ENCODE peak calls at places on chromosome 10, in seven cellular contexts. N is PC-9; V is mesendoderm; W is psoas muscle; C is brain microvascular endothelial cell; I is CD4-positive, alpha-beta T cell; H is pancreas. Z is an unnamed sample. For H3K27me3, the result is how much of the 10 kb centered on the place peaks cover.

GRCh38 chr10:70575874-70576802 is 26.4 kb downstream of the PRF1 start:
- DNase-seq in N (peak), V (peak), W (peak), C (peak), I (no peak), H (peak), Z (peak)

GRCh38 chr10:111128331-111129167 is 51.7 kb downstream of the ADRA2A start:
- DNase-seq in N (no peak), V (peak), W (peak), C (peak), I (no peak), H (peak), Z (no peak)

GRCh38 chr10:118148245-118148644 is 101.5 kb upstream of the RAB11FIP2 start:
- DNase-seq in N (no peak), V (no peak), W (no peak), C (no peak), I (no peak), H (no peak), Z (no peak)

GRCh38 chr10:63634488-63635090 is 113.4 kb downstream of the REEP3 start:
- DNase-seq in N (no peak), V (no peak), W (no peak), C (no peak), I (no peak), H (no peak), Z (no peak)

GRCh38 chr10:92756233-92757065 is 66.7 kb downstream of the HHEX start:
- DNase-seq in N (no peak), V (peak), W (no peak), C (no peak), I (no peak), H (no peak), Z (no peak)

GRCh38 chr10:30500534-30500933 is 66.5 kb downstream of the MAP3K8 start:
- DNase-seq in N (no peak), V (no peak), W (no peak), C (no peak), I (no peak), H (no peak), Z (no peak)

GRCh38 chr10:121087688-121088087 is 236.5 kb downstream of the WDR11 start:
- DNase-seq in N (no peak), V (no peak), W (no peak), C (no peak), I (no peak), H (no peak), Z (no peak)

GRCh38 chr10:28924585-28925153 is 247.3 kb downstream of the BAMBI start:
- DNase-seq in N (no peak), V (no peak), W (no peak), C (no peak), I (no peak), H (no peak), Z (no peak)

GRCh38 chr10:30466466-30466865 is 32.5 kb downstream of the MAP3K8 start:
- DNase-seq in N (no peak), V (no peak), W (no peak), C (no peak), I (no peak), H (no peak), Z (no peak)

GRCh38 chr10:61842755-61843497 is 58.6 kb upstream of the ARID5B start:
- DNase-seq in N (no peak), V (peak), W (no peak), C (peak), I (no peak), H (no peak), Z (no peak)

GRCh38 chr10:130226012-130226411 is 89.8 kb downstream of the GLRX3 start:
- DNase-seq in N (no peak), V (no peak), W (no peak), C (no peak), I (no peak), H (no peak), Z (no peak)

GRCh38 chr10:1413823-1414222 is 323.5 kb downstream of the ADARB2 start:
- DNase-seq in N (no peak), V (no peak), W (no peak), C (no peak), I (no peak), H (no peak), Z (no peak)

GRCh38 chr10:59323036-59323459 is 39.3 kb downstream of the FAM13C start:
- DNase-seq in N (no peak), V (no peak), W (peak), C (no peak), I (no peak), H (no peak), Z (no peak)

GRCh38 chr10:78382047-78382446 is 348.4 kb downstream of the RPS24 start:
- DNase-seq in N (no peak), V (no peak), W (no peak), C (no peak), I (no peak), H (no peak), Z (no peak)

GRCh38 chr10:79070611-79071534 is 2.1 kb downstream of the ZMIZ1 start:
- DNase-seq in N (peak), V (peak), W (peak), C (peak), I (no peak), H (peak), Z (peak)

DNA sequence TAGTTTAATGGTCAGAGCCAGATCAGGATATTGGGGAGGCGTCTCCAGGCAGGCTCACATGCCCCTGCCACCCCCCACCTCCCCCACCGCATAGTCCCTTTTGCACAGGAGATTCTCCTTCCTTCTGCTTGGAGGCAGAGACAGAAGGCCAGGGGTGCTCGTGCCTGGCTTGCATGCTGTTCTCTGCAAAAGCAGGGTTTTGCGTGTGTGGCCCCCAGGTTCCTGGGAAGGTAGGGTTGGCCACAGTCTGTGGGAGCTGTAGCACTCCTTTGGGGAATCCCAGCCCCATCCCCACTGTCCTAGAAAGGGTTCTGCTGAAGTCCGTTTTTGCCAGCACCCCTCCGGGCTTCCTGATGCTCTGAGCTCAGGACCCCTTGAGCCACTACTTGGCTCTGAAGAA is 1.9 kb upstream of the TCERG1L start:
- DNase-seq in N (no peak), V (no peak), W (no peak), C (no peak), I (no peak), H (no peak), Z (no peak)
- H3K27me3 ChIP-seq in N (under half), V (under half), W (under half), C (under half), I (under half), H (under half), Z (under half)

GRCh38 chr10:22473044-22473443 is 127.7 kb downstream of the SPAG6 start:
- DNase-seq in N (no peak), V (no peak), W (no peak), C (no peak), I (no peak), H (no peak), Z (no peak)

GRCh38 chr10:22466763-22467334 is 121.6 kb downstream of the SPAG6 start:
- DNase-seq in N (no peak), V (no peak), W (no peak), C (no peak), I (no peak), H (no peak), Z (no peak)

GRCh38 chr10:22464966-22465627 is 119.8 kb downstream of the SPAG6 start:
- DNase-seq in N (no peak), V (no peak), W (no peak), C (no peak), I (no peak), H (no peak), Z (no peak)

GRCh38 chr10:22473459-22473858 is 128.2 kb downstream of the SPAG6 start:
- DNase-seq in N (no peak), V (no peak), W (no peak), C (no peak), I (no peak), H (no peak), Z (no peak)

DNA sequence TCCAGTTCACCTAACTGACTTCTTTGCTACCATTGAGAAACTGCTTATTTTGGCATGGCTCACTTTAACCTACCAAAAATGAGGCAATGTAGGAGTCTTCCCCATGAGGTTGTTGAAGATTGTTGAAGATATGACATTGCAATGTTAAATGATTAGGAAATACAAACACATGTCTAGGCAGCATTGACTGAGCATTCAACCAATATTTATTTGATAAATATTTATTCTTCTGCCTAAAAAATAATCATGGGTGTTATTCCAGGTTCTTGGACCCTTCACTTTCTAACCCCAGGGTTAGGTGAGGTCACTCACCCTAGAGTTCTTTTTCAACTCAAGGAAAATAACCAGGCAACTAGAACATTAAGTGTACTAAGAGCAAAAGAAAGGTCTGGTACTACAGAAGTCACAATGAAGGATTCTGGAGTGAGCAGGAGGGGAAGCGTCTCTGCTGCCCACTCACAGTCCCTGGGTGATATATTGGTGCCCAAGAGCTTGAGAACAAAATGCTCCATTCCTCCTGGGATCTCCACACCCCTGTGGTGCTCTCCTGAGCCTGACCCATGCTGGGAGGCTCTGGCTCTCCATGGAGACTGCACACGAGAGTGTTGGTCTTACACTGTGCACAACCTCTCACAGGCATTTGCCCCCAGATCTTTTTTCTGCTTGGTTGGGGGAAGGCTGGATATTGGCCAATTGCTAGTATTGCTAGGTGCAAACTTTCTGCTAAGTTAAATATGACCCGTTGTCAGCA is 123.4 kb downstream of the SPAG6 start:
- DNase-seq in N (no peak), V (no peak), W (no peak), C (no peak), I (no peak), H (no peak), Z (no peak)
- H3K27me3 ChIP-seq in N (under half), V (under half), W (under half), C (under half), I (under half), H (under half), Z (under half)

GRCh38 chr10:103545366-103545765 is 51.9 kb downstream of the NEURL1 start:
- DNase-seq in N (no peak), V (no peak), W (no peak), C (no peak), I (no peak), H (no peak), Z (no peak)

GRCh38 chr10:103546401-103546800 is 52.9 kb downstream of the NEURL1 start:
- DNase-seq in N (no peak), V (no peak), W (no peak), C (no peak), I (no peak), H (no peak), Z (no peak)

GRCh38 chr10:103544657-103545310 is 51.3 kb downstream of the NEURL1 start:
- DNase-seq in N (no peak), V (no peak), W (no peak), C (no peak), I (no peak), H (no peak), Z (no peak)

GRCh38 chr10:103547391-103547946 is 54.0 kb downstream of the NEURL1 start:
- DNase-seq in N (no peak), V (no peak), W (no peak), C (no peak), I (no peak), H (no peak), Z (peak)

DNA sequence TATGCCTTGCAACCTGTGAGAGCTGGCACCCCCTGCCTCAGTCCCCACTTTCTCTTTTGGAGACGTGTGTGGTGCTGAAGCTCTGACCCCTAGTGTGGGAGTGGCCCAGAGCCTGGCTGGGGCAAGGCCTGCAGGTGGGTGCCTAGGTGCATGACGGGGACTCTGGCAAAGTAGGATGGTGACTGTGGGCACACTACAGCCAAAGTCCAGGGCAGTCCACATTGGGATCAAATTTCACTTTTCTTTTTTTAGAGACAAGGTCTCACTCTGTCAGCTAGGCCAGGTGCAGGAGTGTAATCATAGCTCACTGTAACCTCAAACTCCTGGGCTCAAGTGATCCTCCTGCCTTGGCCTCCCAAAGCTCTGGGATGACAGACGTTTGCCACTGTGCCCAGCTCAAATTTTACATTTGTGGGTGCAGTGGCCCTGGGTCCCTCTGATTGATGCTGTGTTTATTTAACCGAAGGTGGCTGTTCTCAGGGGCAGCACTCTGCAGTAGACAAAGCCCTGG is 52.3 kb downstream of the NEURL1 start:
- DNase-seq in N (no peak), V (no peak), W (no peak), C (no peak), I (no peak), H (peak), Z (no peak)
- H3K27me3 ChIP-seq in N (under half), V (under half), W (under half), C (half or more), I (under half), H (under half), Z (under half)

GRCh38 chr10:113552723-113553122 is at the start of gene HABP2:
- DNase-seq in N (no peak), V (no peak), W (no peak), C (no peak), I (no peak), H (peak), Z (no peak)
- H3K27me3 ChIP-seq in N (under half), V (under half), W (under half), C (under half), I (under half), H (under half), Z (under half)

GRCh38 chr10:101035916-101036702 is 5.1 kb downstream of the SFXN3 start:
- DNase-seq in N (no peak), V (no peak), W (no peak), C (no peak), I (no peak), H (no peak), Z (no peak)
- H3K27me3 ChIP-seq in N (under half), V (under half), W (under half), C (under half), I (under half), H (under half), Z (under half)

GRCh38 chr10:99522078-99522479 is 10.7 kb upstream of the NKX2-3 start:
- DNase-seq in N (no peak), V (no peak), W (no peak), C (no peak), I (no peak), H (no peak), Z (no peak)

GRCh38 chr10:99520804-99521473 is 11.8 kb upstream of the NKX2-3 start:
- DNase-seq in N (no peak), V (no peak), W (no peak), C (no peak), I (no peak), H (no peak), Z (no peak)

GRCh38 chr10:99522511-99523250 is 10.1 kb upstream of the NKX2-3 start:
- DNase-seq in N (no peak), V (peak), W (no peak), C (no peak), I (no peak), H (no peak), Z (no peak)

GRCh38 chr10:99520040-99520803 is 12.5 kb upstream of the NKX2-3 start:
- DNase-seq in N (no peak), V (peak), W (no peak), C (no peak), I (no peak), H (no peak), Z (no peak)

DNA sequence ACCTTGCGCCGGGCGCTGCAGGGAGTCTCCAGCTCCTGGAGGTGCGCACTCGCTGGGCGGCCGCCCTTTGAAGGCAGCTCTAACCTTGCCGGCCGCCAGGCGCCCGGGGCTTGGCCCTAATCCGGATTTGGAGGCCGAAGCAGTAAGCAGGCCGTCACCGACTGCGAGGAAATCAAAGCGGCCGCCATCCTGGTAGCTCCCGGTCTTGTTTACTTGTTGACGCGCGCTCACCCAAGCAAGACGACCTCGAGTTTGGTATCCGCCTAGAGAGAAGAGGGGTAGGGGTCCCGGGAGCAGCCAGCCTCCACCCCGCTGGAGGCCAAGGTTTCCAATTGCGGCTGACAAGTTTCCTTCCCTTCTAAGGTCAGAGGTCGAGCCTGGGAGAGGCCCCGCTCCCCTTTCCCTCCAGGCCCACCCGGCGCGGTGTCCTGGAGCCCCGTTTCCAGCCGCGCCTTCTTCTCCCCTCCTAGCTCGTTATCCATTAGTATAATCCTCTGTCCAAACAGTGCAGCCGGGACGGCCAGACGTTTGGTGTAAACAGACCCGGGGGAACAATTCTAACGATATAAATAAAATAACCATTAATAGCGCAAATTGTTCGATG is 11.2 kb upstream of the NKX2-3 start:
- DNase-seq in N (no peak), V (peak), W (no peak), C (no peak), I (no peak), H (no peak), Z (no peak)
- H3K27me3 ChIP-seq in N (under half), V (half or more), W (under half), C (half or more), I (half or more), H (under half), Z (under half)

GRCh38 chr10:49131507-49132385 is 2.1 kb downstream of the FAM170B start:
- DNase-seq in N (no peak), V (no peak), W (no peak), C (no peak), I (no peak), H (no peak), Z (peak)
- H3K27me3 ChIP-seq in N (half or more), V (under half), W (under half), C (under half), I (under half), H (under half), Z (under half)

GRCh38 chr10:100831742-100832141 is 81.0 kb upstream of the SLF2 start:
- DNase-seq in N (no peak), V (no peak), W (no peak), C (no peak), I (no peak), H (no peak), Z (no peak)
- H3K27me3 ChIP-seq in N (under half), V (half or more), W (under half), C (half or more), I (half or more), H (under half), Z (under half)

DNA sequence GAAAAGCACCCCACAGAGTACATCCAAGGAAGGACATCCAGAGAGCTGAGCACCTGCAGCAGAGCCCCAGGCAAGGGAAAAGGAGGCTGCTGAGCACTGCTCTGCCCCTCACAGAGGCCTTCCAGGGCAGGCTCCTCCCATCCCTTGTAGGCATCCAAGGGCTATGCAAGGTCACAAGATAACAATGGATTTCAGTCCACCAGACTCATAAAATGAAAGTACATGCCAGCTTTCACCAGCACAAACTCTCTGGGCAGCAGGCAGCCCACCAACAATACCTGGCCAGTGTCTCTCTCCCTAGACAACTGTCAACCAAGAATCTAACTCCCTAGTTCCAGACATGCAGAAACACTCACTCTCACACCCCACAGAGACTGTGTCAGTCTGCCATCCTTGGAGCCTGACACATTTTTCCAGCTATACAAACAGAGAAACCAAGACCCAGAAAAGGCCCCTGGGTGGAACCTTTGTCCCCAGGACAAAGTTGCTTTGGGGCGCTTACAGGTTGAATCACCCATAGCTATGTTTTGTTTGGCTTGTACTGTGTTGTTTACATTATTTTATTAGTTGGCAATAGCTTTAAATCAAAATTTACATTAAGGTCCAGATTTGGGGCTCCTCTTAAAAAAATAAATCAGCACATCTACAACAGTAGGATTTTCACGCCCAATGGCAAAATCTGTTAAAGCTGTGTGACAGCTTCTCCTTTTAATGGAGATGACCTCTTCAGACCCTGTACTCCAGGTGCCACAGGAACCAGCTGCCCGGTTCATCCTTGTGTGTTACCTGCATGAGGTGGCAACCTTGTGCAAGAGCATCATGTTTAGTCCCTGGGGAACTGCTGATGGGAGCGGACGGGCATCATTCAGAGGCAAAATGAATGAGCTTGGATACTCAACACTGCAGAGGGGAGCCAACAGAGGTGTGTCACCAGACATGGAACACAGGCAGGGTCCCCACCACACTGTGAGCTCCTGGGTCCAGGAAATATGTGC is 5.2 kb downstream of the GRID1 start:
- DNase-seq in N (no peak), V (no peak), W (no peak), C (no peak), I (no peak), H (no peak), Z (no peak)
- H3K27me3 ChIP-seq in N (under half), V (under half), W (under half), C (under half), I (under half), H (under half), Z (under half)

Z was measured in right cardiac atrium.